ENCODE peak calls at places on chromosomes 6 and 20, in five cellular contexts. D, F, A, C and E are unnamed samples.

GRCh38 chr20:17460119-17460518 is 71.1 kb downstream of the BFSP1 start:
- DNase-seq in D (peak), F (no peak), A (no peak), C (no peak), E (no peak)

GRCh38 chr6:169778646-169779045 is 27.2 kb downstream of the ERMARD start:
- DNase-seq in D (no peak), F (no peak), A (no peak), C (no peak), E (no peak)

GRCh38 chr6:7505196-7505699 is 36.2 kb upstream of the DSP start:
- DNase-seq in D (peak), F (no peak), A (no peak), C (no peak), E (no peak)

GRCh38 chr6:158593670-158594069 is 33.8 kb downstream of the TMEM181 start:
- DNase-seq in D (no peak), F (no peak), A (no peak), C (no peak), E (no peak)

GRCh38 chr6:80623066-80623815 is 516.8 kb downstream of the BCKDHB start:
- DNase-seq in D (no peak), F (no peak), A (no peak), C (no peak), E (no peak)

GRCh38 chr20:10119336-10119735 is 84.5 kb downstream of the ANKEF1 start:
- DNase-seq in D (no peak), F (no peak), A (no peak), C (no peak), E (no peak)

GRCh38 chr6:4287811-4288244 is 152.5 kb upstream of the ECI2 start:
- DNase-seq in D (no peak), F (no peak), A (no peak), C (no peak), E (no peak)

GRCh38 chr20:54742193-54742592 is 266.8 kb downstream of the DOK5 start:
- DNase-seq in D (no peak), F (no peak), A (no peak), C (no peak), E (no peak)

GRCh38 chr6:26351544-26351953 is 13.4 kb upstream of the BTN3A2 start:
- DNase-seq in D (peak), F (no peak), A (no peak), C (no peak), E (no peak)

GRCh38 chr20:58497076-58497665 is 18.0 kb downstream of the APCDD1L start:
- DNase-seq in D (no peak), F (no peak), A (no peak), C (no peak), E (no peak)

GRCh38 chr6:121339639-121340226 is 5.5 kb upstream of the TBC1D32 start:
- DNase-seq in D (no peak), F (no peak), A (no peak), C (no peak), E (no peak)

GRCh38 chr6:97437087-97437486 is 154.1 kb upstream of the MMS22L start:
- DNase-seq in D (peak), F (no peak), A (no peak), C (no peak), E (no peak)

GRCh38 chr6:162203287-162203686 is 524.3 kb downstream of the PRKN start:
- DNase-seq in D (no peak), F (no peak), A (no peak), C (no peak), E (no peak)

GRCh38 chr6:2478200-2478599 is 232.8 kb upstream of the GMDS start:
- DNase-seq in D (peak), F (no peak), A (no peak), C (no peak), E (no peak)